ENCODE peak calls at places on chromosomes 12 and 14, in six cellular contexts. S is stimulated activated CD8-positive, alpha-beta memory T cell treated with anti-CD3 and anti-CD28 coated beads, Interleukin-15, amount 100 ng/mL, for 1 hour; L is stimulated activated effector memory CD8-positive, alpha-beta T cell treated with anti-CD3 and anti-CD28 coated beads, Interleukin-12 subunit alpha, Interleukin-12 subunit beta, amount 100 ng/mL, for 72 hours; F is HTR-8/SVneo; Q is adrenal gland; D is bronchial epithelial cell. U is an unnamed sample.

GRCh38 chr12:92992041-92992440 is 62.9 kb upstream of the EEA1 start:
- DNase-seq in S (no peak), L (no peak), F (no peak), Q (no peak), D (peak), U (no peak)

GRCh38 chr12:126144603-126145002 is 1079.4 kb downstream of the AACS start:
- DNase-seq in S (no peak), L (no peak), F (no peak), Q (no peak), D (no peak), U (no peak)

GRCh38 chr14:49970474-49971147 is 77.7 kb downstream of the ARF6 start:
- DNase-seq in S (no peak), L (no peak), F (no peak), Q (no peak), D (no peak), U (no peak)

GRCh38 chr14:99551034-99551922 is 52.7 kb downstream of the CCDC85C start:
- DNase-seq in S (no peak), L (no peak), F (no peak), Q (no peak), D (no peak), U (no peak)

GRCh38 chr12:113329791-113330417 is 5.0 kb downstream of the SLC8B1 start:
- DNase-seq in S (no peak), L (no peak), F (no peak), Q (no peak), D (no peak), U (no peak)

GRCh38 chr14:63960926-63961567 is 108.2 kb downstream of the SYNE2 start:
- DNase-seq in S (no peak), L (no peak), F (no peak), Q (no peak), D (no peak), U (no peak)

GRCh38 chr12:32690927-32691326 is 11.8 kb downstream of the DNM1L start:
- DNase-seq in S (no peak), L (no peak), F (no peak), Q (no peak), D (no peak), U (no peak)

GRCh38 chr12:93970892-93971688 is 177.3 kb upstream of the PLXNC1 start:
- DNase-seq in S (no peak), L (no peak), F (no peak), Q (no peak), D (no peak), U (no peak)

GRCh38 chr12:22682663-22683062 is 57.7 kb downstream of the ETNK1 start:
- DNase-seq in S (no peak), L (no peak), F (no peak), Q (no peak), D (no peak), U (no peak)

GRCh38 chr12:131688845-131689154 is 22.1 kb upstream of the SFSWAP start:
- DNase-seq in S (no peak), L (no peak), F (no peak), Q (no peak), D (no peak), U (no peak)

GRCh38 chr14:30240002-30240401 is 312.4 kb upstream of the PRKD1 start:
- DNase-seq in S (no peak), L (no peak), F (no peak), Q (no peak), D (no peak), U (no peak)

GRCh38 chr14:31842905-31843304 is 234.2 kb upstream of the ARHGAP5 start:
- DNase-seq in S (no peak), L (no peak), F (no peak), Q (no peak), D (peak), U (no peak)

GRCh38 chr12:57836442-57837375 is 9.8 kb downstream of the CTDSP2 start:
- DNase-seq in S (no peak), L (no peak), F (peak), Q (peak), D (peak), U (no peak)

GRCh38 chr12:27542628-27543027 is 18.6 kb downstream of the PPFIBP1 start:
- DNase-seq in S (no peak), L (no peak), F (peak), Q (no peak), D (peak), U (no peak)

GRCh38 chr12:49092086-49092815 is 2.4 kb downstream of the DHH start:
- DNase-seq in S (peak), L (no peak), F (peak), Q (no peak), D (no peak), U (no peak)

GRCh38 chr14:58637391-58638230 is at the start of gene DACT1:
- DNase-seq in S (peak), L (peak), F (peak), Q (peak), D (no peak), U (peak)

GRCh38 chr12:91910871-91911388 is 234.7 kb downstream of the BTG1 start:
- DNase-seq in S (no peak), L (no peak), F (no peak), Q (no peak), D (no peak), U (no peak)

GRCh38 chr14:100709252-100709955 is 17.3 kb upstream of the DLK1 start:
- DNase-seq in S (no peak), L (no peak), F (no peak), Q (no peak), D (no peak), U (no peak)

GRCh38 chr12:65646127-65646643 is 178.1 kb upstream of the HMGA2 start:
- DNase-seq in S (no peak), L (no peak), F (no peak), Q (no peak), D (no peak), U (no peak)

GRCh38 chr12:51421266-51421884 is 3.3 kb upstream of the SLC4A8 start:
- DNase-seq in S (no peak), L (peak), F (peak), Q (peak), D (peak), U (peak)

GRCh38 chr12:12553208-12553785 is 9.4 kb downstream of the DUSP16 start:
- DNase-seq in S (no peak), L (no peak), F (no peak), Q (no peak), D (no peak), U (no peak)

GRCh38 chr14:91866061-91866460 is 1.3 kb downstream of the TC2N start:
- DNase-seq in S (no peak), L (no peak), F (no peak), Q (no peak), D (no peak), U (no peak)